ENCODE peak calls at places on chromosomes 6 and 20, in five cellular contexts. E, C, J, H and X are unnamed samples.

GRCh38 chr6:3317741-3318211 is 59.0 kb downstream of the PSMG4 start:
- DNase-seq in E (no peak), J (no peak), C (no peak), H (no peak), X (no peak)

GRCh38 chr20:24918579-24919566 is 30.2 kb upstream of the CST7 start:
- DNase-seq in C (no peak), J (no peak), E (no peak), H (no peak), X (no peak)

GRCh38 chr20:46731770-46732169 is 22.3 kb downstream of the SLC2A10 start:
- DNase-seq in H (peak), C (no peak), E (no peak), J (no peak), X (no peak)

GRCh38 chr6:139531148-139531547 is 156.7 kb upstream of the CITED2 start:
- DNase-seq in H (peak), C (no peak), E (no peak), J (no peak), X (no peak)

GRCh38 chr6:34358389-34358906 is 34.0 kb downstream of the NUDT3 start:
- DNase-seq in C (no peak), E (peak), J (no peak), H (no peak), X (no peak)

GRCh38 chr20:39904713-39905112 is 784.3 kb downstream of the MAFB start:
- DNase-seq in E (no peak), C (no peak), J (no peak), H (no peak), X (no peak)

GRCh38 chr6:129635396-129636164 is 74.4 kb downstream of the ARHGAP18 start:
- DNase-seq in E (peak), H (no peak), J (no peak), C (no peak), X (no peak)

GRCh38 chr6:170011233-170012142 is 260.1 kb downstream of the ERMARD start:
- DNase-seq in E (peak), J (no peak), H (no peak), C (no peak), X (no peak)

GRCh38 chr6:1080453-1081328 is 231.2 kb upstream of the FOXQ1 start:
- DNase-seq in H (no peak), J (no peak), C (no peak), E (no peak), X (no peak)

GRCh38 chr6:165163519-165163918 is 145.9 kb downstream of the C6orf118 start:
- DNase-seq in J (no peak), C (no peak), H (no peak), E (no peak), X (no peak)

GRCh38 chr20:36439040-36439730 is 102.1 kb upstream of the MYL9 start:
- DNase-seq in E (peak), C (peak), J (peak), H (peak), X (peak)

GRCh38 chr6:13281630-13282156 is 46.6 kb downstream of the TBC1D7 start:
- DNase-seq in C (no peak), J (no peak), E (no peak), H (no peak), X (no peak)

GRCh38 chr6:21556506-21556905 is 37.0 kb upstream of the SOX4 start:
- DNase-seq in E (no peak), C (no peak), J (no peak), H (no peak), X (no peak)

GRCh38 chr6:144714031-144714732 is 429.0 kb downstream of the UTRN start:
- DNase-seq in C (no peak), J (no peak), H (no peak), E (no peak), X (no peak)

GRCh38 chr20:51797357-51798025 is 4.8 kb downstream of the SALL4 start:
- DNase-seq in E (no peak), J (no peak), H (no peak), C (peak), X (no peak)

GRCh38 chr6:153001767-153002612 is 519 bp downstream of the MTRF1L start:
- DNase-seq in H (peak), E (peak), J (no peak), C (no peak), X (peak)

GRCh38 chr6:25695671-25696070 is 43.7 kb downstream of the SCGN start:
- DNase-seq in H (no peak), E (no peak), C (no peak), J (no peak), X (no peak)

GRCh38 chr6:96939019-96939805 is 14.7 kb downstream of the KLHL32 start:
- DNase-seq in J (no peak), C (peak), H (no peak), E (peak), X (no peak)

GRCh38 chr6:22325481-22325880 is 28.6 kb upstream of the PRL start:
- DNase-seq in H (no peak), E (no peak), C (no peak), J (no peak), X (no peak)

GRCh38 chr6:85678000-85678601 is 35.4 kb upstream of the SYNCRIP start:
- DNase-seq in J (no peak), C (no peak), E (no peak), H (no peak), X (no peak)

GRCh38 chr20:32743237-32744112 is at the start of gene COMMD7:
- DNase-seq in J (peak), H (peak), E (peak), C (peak), X (peak)

GRCh38 chr6:109632405-109632804 is 58.6 kb downstream of the AK9 start:
- DNase-seq in J (no peak), H (no peak), E (no peak), C (no peak), X (no peak)

GRCh38 chr20:14264869-14265268 is 72.5 kb downstream of the FLRT3 start:
- DNase-seq in J (no peak), C (peak), E (no peak), H (no peak), X (peak)

GRCh38 chr6:42166444-42167141 is 6.6 kb upstream of the GUCA1A start:
- DNase-seq in J (peak), H (peak), E (peak), C (peak), X (peak)

GRCh38 chr20:33005132-33005566 is 916 bp upstream of the SUN5 start:
- DNase-seq in E (no peak), J (no peak), H (peak), C (peak), X (peak)

GRCh38 chr20:64166712-64167615 is 2.7 kb downstream of the MYT1 start:
- DNase-seq in J (no peak), E (no peak), H (no peak), C (no peak), X (no peak)

GRCh38 chr6:168968228-168968627 is 285.4 kb downstream of the THBS2 start:
- DNase-seq in H (no peak), C (no peak), E (no peak), J (no peak), X (peak)

GRCh38 chr20:60813066-60813465 is 439.0 kb upstream of the CDH4 start:
- DNase-seq in H (no peak), C (no peak), J (no peak), E (no peak), X (no peak)

GRCh38 chr6:148677594-148678476 is 69.0 kb upstream of the UST start:
- DNase-seq in J (no peak), C (no peak), E (no peak), H (no peak), X (no peak)

GRCh38 chr6:145483191-145483996 is 251.9 kb downstream of the EPM2A start:
- DNase-seq in E (peak), J (no peak), C (peak), H (no peak), X (peak)

GRCh38 chr6:24431045-24431451 is 28.3 kb downstream of the MRS2 start:
- DNase-seq in C (peak), H (peak), J (no peak), E (peak), X (peak)

GRCh38 chr6:133243723-133244122 is 2.6 kb downstream of the EYA4 start:
- DNase-seq in E (no peak), H (no peak), J (no peak), C (no peak), X (no peak)

GRCh38 chr6:133241901-133242760 is 974 bp downstream of the EYA4 start:
- DNase-seq in E (peak), H (no peak), C (peak), J (no peak), X (no peak)

GRCh38 chr6:133241088-133241900 is at the start of gene EYA4:
- DNase-seq in E (no peak), J (peak), C (peak), H (no peak), X (no peak)

GRCh38 chr6:133242761-133243590 is 1.8 kb downstream of the EYA4 start:
- DNase-seq in E (peak), J (peak), C (peak), H (no peak), X (no peak)

DNA sequence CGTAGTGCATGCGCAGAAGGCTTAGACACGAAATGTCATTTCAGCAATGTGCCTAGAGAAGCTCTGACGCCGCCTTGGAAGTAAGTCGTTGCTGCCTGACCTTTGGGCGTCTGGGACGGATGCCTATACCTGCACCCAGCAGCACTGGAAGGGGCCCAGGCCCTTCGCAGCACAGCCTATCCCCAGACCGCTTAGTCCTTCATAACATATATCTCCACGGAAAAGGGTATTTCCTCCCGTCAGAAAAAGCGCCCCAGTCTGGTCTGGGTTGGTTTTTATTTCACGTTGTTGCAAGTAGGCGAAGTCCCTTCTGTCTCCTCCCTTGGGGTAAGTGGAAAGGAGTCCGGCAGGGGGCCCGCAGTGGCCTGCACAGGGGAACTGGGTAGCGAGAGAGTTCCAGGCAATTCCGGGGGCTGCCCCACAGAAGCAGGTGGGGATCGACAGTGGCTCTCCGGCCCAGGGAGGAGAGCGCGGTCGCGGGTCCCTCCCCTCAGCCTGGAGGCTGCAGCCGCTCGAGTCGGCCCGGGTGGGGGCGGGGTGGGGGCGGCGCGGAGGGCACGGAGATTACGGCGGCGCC is 558 bp upstream of the EYA4 start:
- DNase-seq in J (peak), E (no peak), C (peak), H (no peak), X (no peak)
- TF ChIP-seq JUN in J (no peak), E (no peak), C (no peak), H (no peak), X (no peak)

GRCh38 chr20:1526896-1527295 is 30.6 kb downstream of the SIRPD start:
- DNase-seq in J (no peak), C (no peak), E (peak), H (no peak), X (no peak)
- TF ChIP-seq POLR2A in J (no peak), C (no peak), E (no peak), H (no peak), X (no peak)

GRCh38 chr20:62121776-62122658 is at the start of gene LSM14B:
- DNase-seq in E (peak), C (peak), H (peak), J (peak), X (peak)

GRCh38 chr20:62123450-62124118 is 1.3 kb downstream of the LSM14B start:
- DNase-seq in C (no peak), J (no peak), H (no peak), E (peak), X (no peak)

GRCh38 chr20:62120365-62120762 is 1.9 kb upstream of the LSM14B start:
- DNase-seq in E (no peak), H (no peak), J (no peak), C (no peak), X (no peak)

GRCh38 chr20:62120990-62121775 is 1.1 kb upstream of the LSM14B start:
- DNase-seq in C (peak), J (no peak), H (no peak), E (no peak), X (no peak)

DNA sequence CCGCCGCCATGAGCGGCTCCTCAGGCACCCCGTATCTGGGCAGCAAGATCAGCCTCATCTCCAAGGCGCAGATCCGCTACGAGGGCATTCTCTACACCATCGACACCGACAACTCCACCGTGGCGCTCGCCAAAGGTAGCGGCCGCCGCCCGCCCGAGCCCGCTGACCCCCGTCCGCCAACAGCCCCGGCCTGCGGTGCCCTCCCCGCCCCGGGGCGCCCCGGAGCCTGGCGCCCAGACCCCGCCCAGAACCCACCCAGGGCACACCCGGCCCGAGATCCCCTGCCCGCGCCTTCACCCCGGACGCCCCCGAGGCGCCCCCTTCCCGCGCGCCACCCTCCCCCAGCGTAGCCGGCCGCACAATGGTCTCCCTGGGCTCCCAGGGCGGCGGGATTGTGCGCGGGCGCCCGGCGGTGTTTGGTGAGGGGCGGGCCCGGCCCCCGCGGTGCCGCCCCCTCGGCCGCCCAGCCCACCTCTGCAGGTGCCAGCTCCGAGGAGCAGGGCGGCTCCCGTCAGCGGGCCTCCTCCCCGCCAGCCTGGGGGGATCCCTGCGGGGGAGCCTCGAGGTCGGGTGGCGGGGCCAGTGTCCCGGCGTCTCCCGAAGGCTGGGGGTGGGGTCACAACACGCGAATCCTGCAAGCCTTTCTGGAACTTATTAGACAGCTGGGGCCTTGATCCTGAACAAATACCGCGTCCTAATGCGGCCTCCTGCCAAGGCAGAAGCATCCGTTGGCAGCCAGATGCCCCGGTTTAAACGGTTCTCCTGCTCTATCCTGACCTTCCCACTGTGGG is 579 bp downstream of the LSM14B start:
- DNase-seq in C (no peak), H (peak), J (no peak), E (peak), X (no peak)
- TF ChIP-seq JUN in C (no peak), H (no peak), J (no peak), E (no peak), X (no peak)

GRCh38 chr6:45690846-45691245 is 313.1 kb upstream of the SUPT3H start:
- DNase-seq in H (no peak), C (no peak), E (no peak), J (no peak), X (no peak)

GRCh38 chr6:45688180-45688579 is 310.4 kb upstream of the SUPT3H start:
- DNase-seq in J (no peak), H (no peak), C (no peak), E (no peak), X (no peak)

GRCh38 chr6:45691426-45691825 is 313.7 kb upstream of the SUPT3H start:
- DNase-seq in H (no peak), E (no peak), C (no peak), J (no peak), X (no peak)

GRCh38 chr6:45689926-45690615 is 312.3 kb upstream of the SUPT3H start:
- DNase-seq in C (no peak), J (no peak), H (no peak), E (no peak), X (no peak)

GRCh38 chr6:45692021-45692420 is 314.3 kb upstream of the SUPT3H start:
- DNase-seq in H (no peak), E (no peak), C (no peak), J (no peak), X (no peak)
- TF ChIP-seq POLR2A in H (no peak), E (no peak), C (no peak), J (no peak), X (no peak)

GRCh38 chr20:47855799-47856198 is 70.5 kb upstream of the SULF2 start:
- DNase-seq in J (no peak), E (no peak), C (no peak), H (no peak), X (no peak)

GRCh38 chr20:47851774-47852173 is 66.5 kb upstream of the SULF2 start:
- DNase-seq in C (no peak), E (no peak), H (no peak), J (no peak), X (no peak)

GRCh38 chr20:47857994-47858557 is 72.8 kb upstream of the SULF2 start:
- DNase-seq in E (peak), H (no peak), J (no peak), C (no peak), X (no peak)

GRCh38 chr20:47857142-47857993 is 72.1 kb upstream of the SULF2 start:
- DNase-seq in J (no peak), C (no peak), H (no peak), E (no peak), X (peak)

GRCh38 chr20:47854687-47855212 is 69.5 kb upstream of the SULF2 start:
- DNase-seq in C (peak), E (peak), J (peak), H (peak), X (peak)
- TF ChIP-seq JUN in C (no peak), E (no peak), J (no peak), H (no peak), X (no peak)

DNA sequence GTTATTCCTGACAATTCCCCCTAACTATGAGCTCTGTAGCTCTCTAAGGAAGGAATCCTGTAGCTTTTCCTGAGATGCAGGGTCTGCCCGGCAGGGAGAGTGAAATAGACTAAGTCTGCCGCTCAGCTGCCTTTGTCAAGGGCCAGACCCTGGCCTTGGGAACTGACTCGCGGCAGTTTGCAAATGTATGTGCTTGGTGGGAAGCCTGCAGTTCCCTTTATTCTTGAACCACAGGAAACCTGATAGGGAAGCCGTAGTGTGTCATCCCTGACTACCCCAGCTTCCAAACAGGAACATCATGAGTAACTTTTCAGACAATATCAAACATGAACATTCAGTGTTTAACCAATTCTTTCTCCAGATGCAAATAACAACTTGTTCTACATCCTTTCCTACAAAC is 78.7 kb upstream of the IFNGR1 start:
- DNase-seq in E (peak), H (no peak), J (peak), C (no peak), X (no peak)
- TF ChIP-seq POLR2A in E (no peak), H (no peak), J (no peak), C (no peak), X (no peak)

DNA sequence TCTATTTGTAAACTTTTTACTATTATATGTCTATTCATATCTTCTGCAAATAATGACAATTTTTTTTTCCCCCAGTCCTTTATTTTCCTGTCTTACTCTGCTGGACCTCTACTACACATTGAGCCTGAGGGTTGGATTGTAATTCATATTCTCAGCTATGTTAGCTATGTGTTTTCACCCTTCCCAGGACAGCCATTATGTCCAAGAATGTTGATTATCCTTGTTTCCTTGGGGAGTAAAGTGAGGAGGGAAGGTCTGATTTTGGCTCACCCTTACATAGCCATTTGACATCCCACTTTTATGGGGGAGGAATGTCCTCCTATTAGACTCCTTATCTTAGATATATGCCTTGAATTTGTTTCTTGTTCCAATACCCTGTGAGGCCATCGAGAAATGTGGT is 17.6 kb upstream of the TBC1D32 start:
- DNase-seq in C (no peak), H (no peak), J (no peak), E (no peak), X (no peak)
- TF ChIP-seq JUN in C (no peak), H (no peak), J (no peak), E (no peak), X (no peak)

GRCh38 chr6:150705392-150705791 is 105.7 kb downstream of the PLEKHG1 start:
- DNase-seq in C (no peak), E (no peak), J (no peak), H (no peak), X (no peak)

GRCh38 chr6:150702675-150703074 is 103.0 kb downstream of the PLEKHG1 start:
- DNase-seq in J (no peak), C (no peak), H (no peak), E (no peak), X (no peak)

GRCh38 chr6:150710236-150710635 is 110.6 kb downstream of the PLEKHG1 start:
- DNase-seq in J (no peak), H (no peak), C (no peak), E (no peak), X (no peak)

GRCh38 chr6:150704447-150705192 is 104.9 kb downstream of the PLEKHG1 start:
- DNase-seq in H (no peak), J (no peak), C (no peak), E (no peak), X (no peak)
- TF ChIP-seq POLR2A in H (no peak), J (no peak), C (no peak), E (no peak), X (no peak)